ENCODE peak calls at places on chromosome 11, in five cellular contexts. I, B, G, Y and O are unnamed samples.

GRCh38 chr11:72379384-72380131 is 54.8 kb downstream of the CLPB start:
- DNase-seq in I (no peak), B (no peak), G (no peak), Y (no peak), O (no peak)

GRCh38 chr11:70716986-70717775 is 318.9 kb downstream of the CTTN start:
- DNase-seq in I (peak), B (no peak), G (no peak), Y (no peak), O (no peak)

GRCh38 chr11:60835472-60835871 is 6.4 kb upstream of the CCDC86 start:
- DNase-seq in I (no peak), B (no peak), G (no peak), Y (no peak), O (no peak)

GRCh38 chr11:69920500-69921428 is 101.5 kb upstream of the FGF3 start:
- DNase-seq in I (no peak), B (no peak), G (no peak), Y (peak), O (no peak)

GRCh38 chr11:121446752-121447156 is 5.4 kb upstream of the SORL1 start:
- DNase-seq in I (peak), B (no peak), G (no peak), Y (no peak), O (no peak)

GRCh38 chr11:130213143-130213978 is 53.8 kb downstream of the ST14 start:
- DNase-seq in I (peak), B (peak), G (peak), Y (peak), O (peak)

GRCh38 chr11:76455331-76455730 is 10.5 kb downstream of the EMSY start:
- DNase-seq in I (no peak), B (no peak), G (no peak), Y (peak), O (no peak)

GRCh38 chr11:13883042-13883441 is 79.5 kb upstream of the SPON1 start:
- DNase-seq in I (no peak), B (no peak), G (no peak), Y (no peak), O (no peak)

GRCh38 chr11:12496181-12497025 is 119.0 kb downstream of the PARVA start:
- DNase-seq in I (no peak), B (no peak), G (no peak), Y (no peak), O (no peak)

GRCh38 chr11:94218372-94218771 is 86.0 kb upstream of the IZUMO1R start:
- DNase-seq in I (peak), B (no peak), G (no peak), Y (no peak), O (no peak)

GRCh38 chr11:116792869-116793475 is 1.3 kb upstream of the APOA5 start:
- DNase-seq in I (no peak), B (no peak), G (no peak), Y (no peak), O (no peak)

GRCh38 chr11:117919326-117920275 is 9.6 kb downstream of the TMPRSS13 start:
- DNase-seq in I (peak), B (no peak), G (no peak), Y (peak), O (peak)

DNA sequence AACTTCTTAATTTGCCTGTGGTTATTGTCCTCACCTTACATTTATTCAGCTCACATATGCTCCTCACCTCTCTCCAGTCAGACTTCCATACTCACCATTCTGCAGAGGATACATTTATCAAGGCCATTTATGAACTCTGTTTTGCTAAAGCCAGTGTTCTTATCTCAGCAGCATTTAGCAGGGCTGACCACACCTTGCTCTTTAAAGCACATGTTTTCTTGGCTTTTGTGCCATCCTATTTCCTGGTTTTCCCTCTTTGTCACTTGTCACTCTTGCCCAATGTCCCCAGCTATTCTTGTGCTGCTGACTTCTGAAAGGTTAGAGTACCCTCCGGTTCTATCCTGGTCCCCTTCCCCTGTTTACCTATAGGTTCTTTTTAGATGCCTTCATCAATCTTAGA is 446.6 kb downstream of the NELL1 start:
- DNase-seq in I (no peak), B (no peak), G (no peak), Y (no peak), O (no peak)
- TF ChIP-seq CTCF in I (no peak), B (no peak), G (no peak), Y (no peak), O (no peak)

GRCh38 chr11:1639666-1640065 is 10.1 kb downstream of the KRTAP5-5 start:
- DNase-seq in I (no peak), B (no peak), G (no peak), Y (no peak), O (no peak)

GRCh38 chr11:1641096-1641495 is 11.5 kb downstream of the KRTAP5-5 start:
- DNase-seq in I (no peak), B (no peak), G (no peak), Y (no peak), O (no peak)

GRCh38 chr11:1638344-1638743 is 8.8 kb downstream of the KRTAP5-5 start:
- DNase-seq in I (no peak), B (no peak), G (no peak), Y (peak), O (no peak)

GRCh38 chr11:1639102-1639620 is 9.6 kb downstream of the KRTAP5-5 start:
- DNase-seq in I (no peak), B (no peak), G (no peak), Y (peak), O (no peak)

GRCh38 chr11:1640076-1640946 is 10.7 kb downstream of the KRTAP5-5 start:
- DNase-seq in I (peak), B (no peak), G (peak), Y (peak), O (peak)
- TF ChIP-seq CTCF in I (peak), B (peak), G (peak), Y (peak), O (peak)

DNA sequence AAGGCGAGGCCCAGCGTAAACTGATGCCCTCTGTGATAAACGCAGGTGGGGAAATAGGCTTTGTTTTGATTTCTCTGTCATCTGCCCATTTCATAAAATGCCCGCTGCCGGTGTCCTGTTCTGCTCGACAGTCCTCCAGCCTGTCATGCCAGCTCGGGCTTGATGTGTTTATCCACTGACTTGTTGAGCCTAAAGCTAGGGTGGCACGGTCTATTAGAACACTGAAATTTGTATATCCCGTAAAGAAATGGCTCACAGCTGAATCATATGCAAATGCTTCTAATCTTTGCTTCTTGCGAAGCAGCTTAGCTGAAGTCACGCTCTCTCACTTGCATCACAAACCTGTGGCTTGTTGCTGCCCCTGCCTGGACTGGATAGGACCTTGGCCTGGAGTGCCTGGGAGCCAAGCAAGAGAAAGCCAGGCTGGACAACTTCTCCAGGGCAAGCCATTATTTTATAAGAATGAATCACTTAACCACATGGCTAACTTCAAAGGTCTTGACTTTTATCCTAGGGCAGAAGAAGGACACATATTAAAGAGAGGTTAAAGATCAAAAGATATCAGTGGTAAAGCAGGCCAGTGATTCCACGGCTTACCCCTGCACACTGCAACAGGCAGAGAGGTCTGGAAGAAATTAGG is 33.1 kb downstream of the EHF start:
- DNase-seq in I (peak), B (no peak), G (no peak), Y (peak), O (no peak)
- TF ChIP-seq CTCF in I (no peak), B (no peak), G (no peak), Y (peak), O (peak)

GRCh38 chr11:111426615-111427014 is 47.5 kb upstream of the POU2AF1 start:
- DNase-seq in I (no peak), B (no peak), G (no peak), Y (no peak), O (no peak)
- TF ChIP-seq CTCF in I (no peak), B (no peak), G (no peak), Y (no peak), O (no peak)